ENCODE peak calls at places on chromosomes 6 and 20, in five cellular contexts. E is cardiac muscle cell, Q is A549, X is pancreas, P is MM.1S. L is an unnamed sample.

GRCh38 chr6:100461920-100462295 is 2.8 kb downstream of the SIM1 start:
- DNase-seq in E (no peak), Q (no peak), X (no peak), P (peak), L (no peak)

GRCh38 chr6:152696543-152696942 is 1.2 kb upstream of the MYCT1 start:
- DNase-seq in E (peak), Q (peak), X (no peak), P (no peak), L (no peak)

GRCh38 chr6:46937623-46938022 is 15.9 kb upstream of the ADGRF5 start:
- DNase-seq in E (no peak), Q (no peak), X (no peak), P (no peak), L (no peak)

GRCh38 chr6:39178804-39179203 is 50.5 kb downstream of the KCNK5 start:
- DNase-seq in E (no peak), Q (no peak), X (no peak), P (no peak), L (no peak)

GRCh38 chr6:137868721-137869631 is 1.9 kb downstream of the TNFAIP3 start:
- DNase-seq in E (no peak), Q (no peak), X (no peak), P (no peak), L (no peak)

GRCh38 chr6:30101423-30101938 is 11.4 kb downstream of the TRIM31 start:
- DNase-seq in E (no peak), Q (no peak), X (no peak), P (peak), L (no peak)

GRCh38 chr6:55678330-55679224 is 99.6 kb upstream of the HMGCLL1 start:
- DNase-seq in E (peak), Q (no peak), X (no peak), P (no peak), L (no peak)

GRCh38 chr20:2133318-2134183 is 31.9 kb downstream of the STK35 start:
- DNase-seq in E (peak), Q (peak), X (no peak), P (no peak), L (peak)

GRCh38 chr20:3172933-3173581 is at the start of gene LZTS3:
- DNase-seq in E (peak), Q (peak), X (peak), P (peak), L (peak)

GRCh38 chr6:49918787-49919186 is 45.2 kb downstream of the DEFB114 start:
- DNase-seq in E (no peak), Q (no peak), X (no peak), P (no peak), L (no peak)

GRCh38 chr20:47235853-47236638 is 120.5 kb downstream of the ZMYND8 start:
- DNase-seq in E (no peak), Q (no peak), X (peak), P (no peak), L (no peak)

GRCh38 chr6:27922949-27923348 is 10.8 kb upstream of the OR2B2 start:
- DNase-seq in E (no peak), Q (no peak), X (no peak), P (no peak), L (no peak)

GRCh38 chr20:61748376-61748775 is 317.3 kb downstream of the TAF4 start:
- DNase-seq in E (no peak), Q (no peak), X (no peak), P (no peak), L (no peak)

GRCh38 chr6:31586013-31586412 is at the start of gene LST1:
- DNase-seq in E (peak), Q (no peak), X (no peak), P (no peak), L (peak)

GRCh38 chr6:92934625-92935024 is 484.7 kb downstream of the EPHA7 start:
- DNase-seq in E (no peak), Q (no peak), X (peak), P (no peak), L (no peak)

GRCh38 chr6:54617730-54618129 is 228.8 kb upstream of the FAM83B start:
- DNase-seq in E (peak), Q (peak), X (no peak), P (no peak), L (no peak)

GRCh38 chr20:10578607-10579006 is 95.2 kb downstream of the JAG1 start:
- DNase-seq in E (peak), Q (peak), X (no peak), P (no peak), L (no peak)

GRCh38 chr6:151004415-151005024 is 139.0 kb downstream of the MTHFD1L start:
- DNase-seq in E (peak), Q (peak), X (no peak), P (no peak), L (no peak)

GRCh38 chr6:144066745-144067484 is 28.5 kb downstream of the SF3B5 start:
- DNase-seq in E (no peak), Q (no peak), X (no peak), P (peak), L (no peak)

GRCh38 chr6:42808492-42809483 is 26.9 kb downstream of the BICRAL start:
- DNase-seq in E (no peak), Q (no peak), X (no peak), P (no peak), L (no peak)

GRCh38 chr6:43805695-43806040 is 35.7 kb downstream of the VEGFA start:
- DNase-seq in E (no peak), Q (no peak), X (no peak), P (no peak), L (no peak)

GRCh38 chr20:24382775-24383174 is 86.7 kb upstream of the SYNDIG1 start:
- DNase-seq in E (no peak), Q (no peak), X (no peak), P (no peak), L (no peak)
- H3K4me3 ChIP-seq in E (no peak), Q (no peak), X (no peak), P (no peak), L (no peak)

GRCh38 chr6:20564269-20564668 is 30.0 kb downstream of the CDKAL1 start:
- DNase-seq in E (peak), Q (peak), X (no peak), P (peak), L (no peak)
- TF ChIP-seq CTCF in E (peak), Q (peak), X (peak), P (peak), L (peak)

GRCh38 chr20:44886276-44886671 is 769 bp downstream of the YWHAB start:
- DNase-seq in E (peak), Q (no peak), X (no peak), P (no peak), L (no peak)

GRCh38 chr20:44887466-44887865 is 2.0 kb downstream of the YWHAB start:
- DNase-seq in E (no peak), Q (no peak), X (no peak), P (no peak), L (no peak)

GRCh38 chr20:44885392-44886275 is at the start of gene YWHAB:
- DNase-seq in E (peak), Q (peak), X (peak), P (peak), L (peak)

GRCh38 chr20:44886828-44887227 is 1.3 kb downstream of the YWHAB start:
- DNase-seq in E (no peak), Q (no peak), X (no peak), P (no peak), L (no peak)

GRCh38 chr20:44888226-44889103 is 3.0 kb downstream of the YWHAB start:
- DNase-seq in E (peak), Q (peak), X (no peak), P (no peak), L (no peak)
- H3K27ac ChIP-seq in E (no peak), Q (no peak), X (no peak), P (no peak), L (no peak)

DNA sequence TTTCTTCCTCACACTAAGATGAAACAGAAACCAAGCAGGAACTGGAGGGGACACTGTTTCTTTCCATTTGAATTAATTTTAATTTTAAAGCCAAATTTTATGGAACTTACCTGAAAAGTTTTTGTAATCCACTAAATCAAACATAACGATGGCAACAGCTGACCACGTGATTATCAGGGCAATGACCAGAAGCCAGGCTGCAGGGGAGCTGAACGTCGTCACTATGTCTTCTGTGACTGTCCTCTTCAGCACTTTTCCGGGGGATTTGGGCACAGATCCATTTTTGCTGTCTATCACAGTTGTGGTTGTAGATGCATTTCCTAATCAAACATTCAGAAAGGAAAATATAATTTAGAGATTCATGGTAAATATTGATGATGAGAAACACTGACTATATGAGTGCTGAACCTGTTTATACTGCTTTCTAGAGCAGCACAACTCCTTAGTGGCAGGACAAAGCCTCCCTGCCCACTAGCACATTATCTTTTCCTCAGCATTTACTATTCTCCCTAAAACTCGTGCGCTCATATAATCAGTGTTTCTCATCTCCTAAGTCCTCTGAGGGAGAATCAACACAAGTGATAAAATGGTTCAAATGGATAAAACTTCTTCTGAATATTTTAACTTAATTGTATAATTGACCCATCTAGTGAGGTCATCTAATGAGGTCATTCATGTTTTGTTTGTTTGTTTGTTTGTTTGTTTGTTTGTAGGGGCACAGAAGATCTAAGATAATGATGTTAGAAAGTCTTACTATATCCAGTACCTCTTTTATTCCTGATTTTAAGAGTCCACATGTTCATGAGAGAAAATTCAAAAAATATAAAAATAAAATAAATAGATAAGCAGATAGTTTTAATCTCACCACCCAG is 65.7 kb downstream of the TRDN start:
- DNase-seq in E (no peak), Q (no peak), X (no peak), P (no peak), L (no peak)
- H3K4me3 ChIP-seq in E (no peak), Q (no peak), X (no peak), P (peak), L (no peak)

GRCh38 chr20:35342154-35342769 is 50.0 kb upstream of the FAM83C start:
- DNase-seq in E (peak), Q (no peak), X (no peak), P (no peak), L (no peak)
- TF ChIP-seq CTCF in E (peak), Q (no peak), X (no peak), P (peak), L (no peak)

GRCh38 chr6:82017316-82017715 is 230.2 kb downstream of the IBTK start:
- DNase-seq in E (peak), Q (peak), X (no peak), P (no peak), L (no peak)

GRCh38 chr6:82017773-82018172 is 229.8 kb downstream of the IBTK start:
- DNase-seq in E (no peak), Q (no peak), X (no peak), P (no peak), L (no peak)

GRCh38 chr6:82013561-82014275 is 233.8 kb downstream of the IBTK start:
- DNase-seq in E (peak), Q (no peak), X (no peak), P (no peak), L (no peak)

GRCh38 chr6:82015043-82015442 is 232.5 kb downstream of the IBTK start:
- DNase-seq in E (no peak), Q (no peak), X (no peak), P (no peak), L (no peak)

DNA sequence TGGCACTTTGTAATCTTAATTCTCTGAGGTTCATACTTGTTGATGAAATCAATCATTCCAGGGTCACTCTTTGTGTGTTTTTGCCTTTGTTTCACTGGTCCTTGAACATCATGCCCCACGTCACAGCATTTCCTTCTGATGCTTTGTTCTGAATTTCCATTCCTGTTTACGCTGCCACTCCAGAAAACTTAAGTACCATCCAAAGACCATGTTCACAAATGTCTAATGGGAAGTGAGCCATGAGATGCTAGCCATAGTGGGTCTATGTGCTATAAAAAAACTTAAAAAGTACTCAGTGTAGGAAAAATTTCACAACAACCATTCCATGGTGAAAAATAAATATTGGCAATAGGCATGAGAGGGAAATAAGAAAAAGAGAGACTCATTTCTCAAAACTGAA is 232.0 kb downstream of the IBTK start:
- DNase-seq in E (no peak), Q (no peak), X (no peak), P (no peak), L (no peak)
- H3K27ac ChIP-seq in E (no peak), Q (peak), X (no peak), P (no peak), L (peak)

GRCh38 chr6:41700577-41701347 is 34.6 kb downstream of the TFEB start:
- DNase-seq in E (no peak), Q (no peak), X (no peak), P (no peak), L (no peak)
- H3K4me3 ChIP-seq in E (no peak), Q (no peak), X (no peak), P (no peak), L (no peak)